ENCODE peak calls at places on chromosome 20, in seven cellular contexts. J is neuronal stem cell, P is colonic mucosa, W is GM23338, U is HT1080, O is neural progenitor cell, Z is right lobe of liver. G is an unnamed sample.

GRCh38 chr20:59783020-59784010 is 150.1 kb downstream of the SYCP2 start:
- DNase-seq in J (peak), P (peak), W (peak), U (peak), O (peak), Z (peak), G (no peak)

GRCh38 chr20:54335299-54335698 is 127.4 kb downstream of the PFDN4 start:
- DNase-seq in J (no peak), P (no peak), W (no peak), U (no peak), O (no peak), Z (no peak), G (no peak)

GRCh38 chr20:63087236-63087871 is 80.6 kb upstream of the BHLHE23 start:
- DNase-seq in J (no peak), P (no peak), W (no peak), U (no peak), O (no peak), Z (peak), G (no peak)

GRCh38 chr20:2900845-2901592 is 27.7 kb downstream of the PTPRA start:
- DNase-seq in J (no peak), P (no peak), W (no peak), U (no peak), O (no peak), Z (no peak), G (no peak)

GRCh38 chr20:53658327-53658726 is 64.7 kb upstream of the ZNF217 start:
- DNase-seq in J (no peak), P (no peak), W (no peak), U (no peak), O (no peak), Z (no peak), G (no peak)

GRCh38 chr20:41444821-41445220 is 78.2 kb upstream of the EMILIN3 start:
- DNase-seq in J (no peak), P (no peak), W (no peak), U (no peak), O (no peak), Z (no peak), G (no peak)

GRCh38 chr20:4135385-4136077 is 120.2 kb upstream of the RNF24 start:
- DNase-seq in J (no peak), P (peak), W (no peak), U (peak), O (no peak), Z (peak), G (no peak)

GRCh38 chr20:58140787-58141396 is 87.6 kb downstream of the ANKRD60 start:
- DNase-seq in J (no peak), P (no peak), W (no peak), U (no peak), O (no peak), Z (no peak), G (no peak)

GRCh38 chr20:4167261-4168004 is 152.1 kb upstream of the RNF24 start:
- DNase-seq in J (no peak), P (no peak), W (peak), U (no peak), O (peak), Z (no peak), G (no peak)

GRCh38 chr20:51800769-51801219 is 1.5 kb downstream of the SALL4 start:
- DNase-seq in J (no peak), P (peak), W (peak), U (no peak), O (peak), Z (peak), G (peak)

GRCh38 chr20:13105864-13106457 is 97.2 kb downstream of the SPTLC3 start:
- DNase-seq in J (no peak), P (no peak), W (peak), U (peak), O (peak), Z (no peak), G (peak)

GRCh38 chr20:46252352-46253091 is 55.8 kb downstream of the CDH22 start:
- DNase-seq in J (no peak), P (no peak), W (no peak), U (no peak), O (no peak), Z (no peak), G (no peak)

GRCh38 chr20:18585134-18585533 is 2.7 kb upstream of the DTD1 start:
- DNase-seq in J (no peak), P (no peak), W (peak), U (peak), O (no peak), Z (no peak), G (no peak)

GRCh38 chr20:51631011-51631950 is 88.8 kb upstream of the NFATC2 start:
- DNase-seq in J (no peak), P (peak), W (no peak), U (peak), O (no peak), Z (no peak), G (peak)

GRCh38 chr20:60454491-60454890 is 496.3 kb downstream of the CDH26 start:
- DNase-seq in J (no peak), P (no peak), W (no peak), U (no peak), O (no peak), Z (no peak), G (no peak)

GRCh38 chr20:25282796-25283195 is 34.9 kb downstream of the PYGB start:
- DNase-seq in J (no peak), P (no peak), W (no peak), U (no peak), O (no peak), Z (peak), G (no peak)

GRCh38 chr20:44253528-44253927 is 6.4 kb downstream of the GDAP1L1 start:
- DNase-seq in J (no peak), P (no peak), W (no peak), U (no peak), O (no peak), Z (no peak), G (no peak)

GRCh38 chr20:49097159-49097558 is 51.0 kb downstream of the CSE1L start:
- DNase-seq in J (no peak), P (no peak), W (no peak), U (no peak), O (no peak), Z (no peak), G (no peak)

GRCh38 chr20:45061244-45061643 is 39.7 kb downstream of the KCNS1 start:
- DNase-seq in J (no peak), P (no peak), W (no peak), U (peak), O (no peak), Z (no peak), G (no peak)

GRCh38 chr20:24379116-24379927 is 90.1 kb upstream of the SYNDIG1 start:
- DNase-seq in J (no peak), P (no peak), W (no peak), U (peak), O (no peak), Z (no peak), G (no peak)

GRCh38 chr20:46213946-46214830 is 94.1 kb downstream of the CDH22 start:
- DNase-seq in J (no peak), P (no peak), W (no peak), U (no peak), O (no peak), Z (no peak), G (no peak)

GRCh38 chr20:49832632-49833327 is 20.2 kb downstream of the SLC9A8 start:
- DNase-seq in J (no peak), P (no peak), W (no peak), U (no peak), O (no peak), Z (peak), G (no peak)

GRCh38 chr20:37490670-37491350 is 30.2 kb upstream of the NNAT start:
- DNase-seq in J (no peak), P (no peak), W (no peak), U (no peak), O (no peak), Z (no peak), G (no peak)